ENCODE peak calls at places on chromosomes 11 and 22, in ten cellular contexts. I, O, R, K, C, V, T, Y, L and Q are unnamed samples.

GRCh38 chr22:28826921-28827320 is 26.6 kb upstream of the XBP1 start:
- DNase-seq in I (no peak), O (no peak), R (no peak), K (no peak), C (no peak), V (no peak), T (no peak), Y (no peak), L (no peak), Q (no peak)

GRCh38 chr11:8784936-8785335 is 102.3 kb downstream of the RPL27A start:
- DNase-seq in I (no peak), O (no peak), R (no peak), K (no peak), C (no peak), V (no peak), T (no peak), Y (no peak), L (no peak), Q (no peak)

GRCh38 chr11:30128269-30128932 is 102.4 kb upstream of the FSHB start:
- DNase-seq in I (no peak), O (peak), R (no peak), K (no peak), C (peak), V (peak), T (peak), Y (no peak), L (peak), Q (no peak)

GRCh38 chr11:45993438-45994064 is 71.1 kb downstream of the LARGE2 start:
- DNase-seq in I (peak), O (no peak), R (no peak), K (no peak), C (no peak), V (peak), T (peak), Y (no peak), L (peak), Q (peak)

GRCh38 chr11:113168358-113168757 is 146.0 kb upstream of the TTC12 start:
- DNase-seq in I (no peak), O (no peak), R (no peak), K (no peak), C (no peak), V (no peak), T (no peak), Y (no peak), L (no peak), Q (no peak)

GRCh38 chr11:61361237-61361636 is 445 bp downstream of the CYB561A3 start:
- DNase-seq in I (no peak), O (peak), R (no peak), K (no peak), C (no peak), V (no peak), T (no peak), Y (no peak), L (no peak), Q (no peak)

GRCh38 chr22:25564979-25565677 is 653 bp downstream of the GRK3 start:
- DNase-seq in I (peak), O (no peak), R (peak), K (no peak), C (no peak), V (peak), T (peak), Y (peak), L (peak), Q (no peak)

GRCh38 chr11:645536-645935 is 8.5 kb downstream of the DRD4 start:
- DNase-seq in I (no peak), O (no peak), R (no peak), K (no peak), C (no peak), V (no peak), T (no peak), Y (no peak), L (no peak), Q (no peak)

GRCh38 chr11:130587658-130588057 is 139.2 kb downstream of the ADAMTS15 start:
- DNase-seq in I (no peak), O (no peak), R (no peak), K (no peak), C (no peak), V (peak), T (no peak), Y (no peak), L (no peak), Q (no peak)

GRCh38 chr22:43098356-43098755 is 9.2 kb upstream of the TTLL1 start:
- DNase-seq in I (no peak), O (no peak), R (no peak), K (no peak), C (no peak), V (no peak), T (no peak), Y (no peak), L (no peak), Q (no peak)

GRCh38 chr11:9895016-9895415 is 231.1 kb downstream of the SWAP70 start:
- DNase-seq in I (no peak), O (peak), R (no peak), K (no peak), C (no peak), V (no peak), T (peak), Y (no peak), L (no peak), Q (no peak)

GRCh38 chr11:8922691-8923090 is 10.1 kb downstream of the C11orf16 start:
- DNase-seq in I (no peak), O (no peak), R (peak), K (no peak), C (no peak), V (no peak), T (no peak), Y (no peak), L (no peak), Q (no peak)

GRCh38 chr11:117881217-117881616 is 4.8 kb upstream of the FXYD6 start:
- DNase-seq in I (no peak), O (no peak), R (peak), K (no peak), C (no peak), V (peak), T (no peak), Y (no peak), L (no peak), Q (no peak)

GRCh38 chr11:78140392-78141077 is 1.1 kb upstream of the ALG8 start:
- DNase-seq in I (no peak), O (no peak), R (no peak), K (no peak), C (no peak), V (no peak), T (no peak), Y (no peak), L (no peak), Q (no peak)

GRCh38 chr22:45125198-45125597 is 38.5 kb upstream of the NUP50 start:
- DNase-seq in I (no peak), O (no peak), R (no peak), K (no peak), C (peak), V (no peak), T (peak), Y (no peak), L (no peak), Q (no peak)

GRCh38 chr22:50218153-50218995 is 17.6 kb downstream of the SELENOO start:
- DNase-seq in I (no peak), O (no peak), R (no peak), K (no peak), C (no peak), V (peak), T (no peak), Y (no peak), L (no peak), Q (no peak)

GRCh38 chr11:69551963-69552362 is 70.5 kb downstream of the LINC01488 start:
- DNase-seq in I (no peak), O (no peak), R (no peak), K (no peak), C (no peak), V (no peak), T (no peak), Y (peak), L (no peak), Q (no peak)

GRCh38 chr22:43829448-43829821 is 17.3 kb upstream of the EFCAB6 start:
- DNase-seq in I (no peak), O (no peak), R (no peak), K (no peak), C (no peak), V (no peak), T (peak), Y (peak), L (no peak), Q (peak)

GRCh38 chr11:58787903-58788302 is 56.2 kb upstream of the GLYAT start:
- DNase-seq in I (no peak), O (peak), R (no peak), K (no peak), C (no peak), V (no peak), T (peak), Y (no peak), L (no peak), Q (no peak)

GRCh38 chr22:26162961-26163360 is 6.3 kb upstream of the SEZ6L start:
- DNase-seq in I (no peak), O (no peak), R (no peak), K (no peak), C (no peak), V (no peak), T (no peak), Y (no peak), L (no peak), Q (no peak)

GRCh38 chr11:1081601-1082311 is 7.1 kb downstream of the MUC2 start:
- DNase-seq in I (peak), O (no peak), R (no peak), K (no peak), C (no peak), V (peak), T (no peak), Y (peak), L (no peak), Q (peak)

GRCh38 chr11:114296190-114296978 is at the start of gene NNMT:
- DNase-seq in I (peak), O (peak), R (no peak), K (no peak), C (peak), V (peak), T (peak), Y (peak), L (peak), Q (no peak)

GRCh38 chr11:41479179-41479578 is 19.7 kb upstream of the LRRC4C start:
- DNase-seq in I (no peak), O (no peak), R (no peak), K (no peak), C (no peak), V (no peak), T (no peak), Y (no peak), L (no peak), Q (no peak)

GRCh38 chr11:130407978-130408377 is 20.4 kb downstream of the ADAMTS8 start:
- DNase-seq in I (peak), O (peak), R (no peak), K (no peak), C (peak), V (no peak), T (peak), Y (no peak), L (no peak), Q (no peak)

GRCh38 chr11:17572791-17573460 is 25.9 kb downstream of the OTOG start:
- DNase-seq in I (no peak), O (no peak), R (no peak), K (no peak), C (no peak), V (peak), T (no peak), Y (no peak), L (no peak), Q (no peak)
- TF ChIP-seq CTCF in I (no peak), O (no peak), R (no peak), K (no peak), C (no peak), V (no peak), T (no peak), Y (no peak), L (no peak), Q (no peak)

DNA sequence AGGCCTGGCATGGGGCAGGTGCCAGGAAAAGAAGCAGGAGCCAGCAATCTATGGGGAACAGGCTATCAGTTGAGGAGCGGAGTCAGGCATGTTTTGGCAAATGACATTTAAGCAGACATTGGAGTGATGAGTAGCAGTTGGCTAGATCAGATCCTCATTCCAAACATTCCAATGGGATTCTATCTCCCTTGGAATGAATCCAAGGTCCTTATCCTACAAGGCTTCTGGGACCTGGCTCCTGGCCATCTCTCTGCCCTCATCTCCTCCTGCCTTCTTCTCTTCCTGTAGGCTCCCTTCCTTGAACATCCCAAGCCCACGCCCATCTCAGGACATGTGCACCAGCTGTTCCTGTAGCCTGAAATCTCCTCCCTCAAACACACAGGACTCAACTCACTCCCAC is 1074.5 kb downstream of the TBC1D22A start:
- DNase-seq in I (no peak), O (peak), R (no peak), K (no peak), C (no peak), V (no peak), T (peak), Y (no peak), L (no peak), Q (no peak)
- H3K27ac ChIP-seq in I (no peak), O (peak), R (no peak), K (no peak), C (no peak), V (no peak), T (no peak), Y (no peak), L (no peak), Q (no peak)

DNA sequence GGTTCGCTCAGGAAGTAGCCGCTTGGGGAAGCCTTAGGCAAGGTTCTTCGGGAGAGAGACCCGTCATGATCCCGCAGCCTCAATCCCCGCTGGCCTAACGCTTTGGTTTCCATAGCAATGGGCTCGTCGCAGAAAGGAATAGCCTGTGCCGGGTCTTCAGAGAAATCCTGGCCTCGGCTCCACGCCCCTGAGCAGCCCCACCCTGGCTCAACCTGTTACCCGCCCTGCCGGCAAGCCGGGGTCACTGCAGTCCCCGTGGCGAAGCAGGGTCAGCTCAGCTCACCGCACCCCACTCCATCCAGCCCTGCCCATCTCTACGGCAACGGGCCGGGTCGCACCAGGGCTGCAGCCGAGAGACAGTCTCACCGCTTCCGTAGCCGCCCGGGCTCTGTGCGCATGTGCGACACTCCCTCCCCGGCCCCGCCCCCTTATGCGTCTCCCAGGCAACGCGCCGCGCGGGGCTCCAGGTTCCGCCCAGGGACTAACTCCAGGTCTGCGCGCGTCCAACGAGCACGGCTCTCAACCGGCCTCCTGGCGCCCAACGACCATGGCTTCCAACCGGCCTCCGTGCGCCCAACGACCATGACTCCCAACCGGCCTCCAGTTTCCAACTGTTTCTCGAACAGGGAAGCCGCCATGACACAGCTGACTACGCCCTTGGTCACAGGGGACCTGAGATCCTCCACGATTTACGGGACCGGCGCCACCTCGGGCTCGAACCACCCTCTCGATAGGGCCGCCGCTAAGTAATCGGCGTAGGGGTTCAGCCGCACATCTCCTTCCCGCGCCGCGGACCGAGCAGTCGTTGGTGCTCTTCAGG is at the start of gene DUSP18:
- DNase-seq in I (peak), O (peak), R (peak), K (peak), C (peak), V (peak), T (peak), Y (peak), L (peak), Q (peak)
- TF ChIP-seq CTCF in I (peak), O (peak), R (no peak), K (no peak), C (peak), V (peak), T (peak), Y (peak), L (no peak), Q (peak)

DNA sequence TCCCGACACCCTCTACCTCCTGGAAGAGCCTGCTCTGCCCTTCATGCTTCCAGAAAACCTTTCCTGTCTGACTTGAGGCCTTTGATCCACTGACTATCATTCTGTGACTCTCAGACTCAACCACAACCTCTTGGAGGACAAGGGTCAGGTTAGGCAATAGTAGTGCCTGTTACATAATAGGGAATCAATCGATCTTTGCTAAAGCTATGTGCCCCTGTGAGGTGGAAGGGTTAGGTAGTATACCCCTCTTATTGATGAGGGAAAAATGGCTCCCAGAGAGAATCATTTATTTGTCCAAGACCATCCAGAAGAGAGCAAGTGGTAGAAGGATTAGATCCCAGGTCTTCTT is 16.2 kb downstream of the KCNC1 start:
- DNase-seq in I (no peak), O (no peak), R (no peak), K (no peak), C (no peak), V (no peak), T (no peak), Y (no peak), L (no peak), Q (no peak)
- H3K27ac ChIP-seq in I (no peak), O (no peak), R (no peak), K (no peak), C (no peak), V (no peak), T (no peak), Y (no peak), L (no peak), Q (peak)

GRCh38 chr22:37354271-37355069 is 72.2 kb downstream of the CYTH4 start:
- DNase-seq in I (no peak), O (peak), R (no peak), K (no peak), C (no peak), V (no peak), T (no peak), Y (no peak), L (no peak), Q (no peak)

GRCh38 chr22:37353839-37354238 is 71.5 kb downstream of the CYTH4 start:
- DNase-seq in I (no peak), O (no peak), R (no peak), K (no peak), C (no peak), V (no peak), T (peak), Y (no peak), L (no peak), Q (no peak)

GRCh38 chr22:37352481-37352880 is 70.2 kb downstream of the CYTH4 start:
- DNase-seq in I (no peak), O (no peak), R (no peak), K (no peak), C (no peak), V (no peak), T (no peak), Y (no peak), L (no peak), Q (no peak)

GRCh38 chr22:37349043-37349814 is 66.9 kb downstream of the CYTH4 start:
- DNase-seq in I (no peak), O (no peak), R (no peak), K (no peak), C (no peak), V (no peak), T (no peak), Y (no peak), L (no peak), Q (no peak)

GRCh38 chr22:37351268-37351667 is 69.0 kb downstream of the CYTH4 start:
- DNase-seq in I (no peak), O (no peak), R (no peak), K (no peak), C (no peak), V (no peak), T (no peak), Y (no peak), L (no peak), Q (no peak)
- TF ChIP-seq CTCF in I (no peak), O (no peak), R (no peak), K (no peak), C (no peak), V (peak), T (no peak), Y (no peak), L (no peak), Q (no peak)

GRCh38 chr22:37662039-37662438 is 3.5 kb downstream of the PDXP start:
- DNase-seq in I (no peak), O (no peak), R (no peak), K (no peak), C (no peak), V (no peak), T (no peak), Y (no peak), L (no peak), Q (no peak)

GRCh38 chr22:37663521-37664140 is 5.1 kb downstream of the PDXP start:
- DNase-seq in I (no peak), O (no peak), R (no peak), K (no peak), C (peak), V (no peak), T (no peak), Y (no peak), L (no peak), Q (no peak)

GRCh38 chr22:37661160-37661924 is 2.8 kb downstream of the PDXP start:
- DNase-seq in I (no peak), O (peak), R (no peak), K (peak), C (peak), V (peak), T (peak), Y (no peak), L (peak), Q (no peak)

GRCh38 chr22:37665487-37665886 is 7.0 kb downstream of the PDXP start:
- DNase-seq in I (no peak), O (no peak), R (no peak), K (no peak), C (no peak), V (no peak), T (no peak), Y (no peak), L (no peak), Q (no peak)

DNA sequence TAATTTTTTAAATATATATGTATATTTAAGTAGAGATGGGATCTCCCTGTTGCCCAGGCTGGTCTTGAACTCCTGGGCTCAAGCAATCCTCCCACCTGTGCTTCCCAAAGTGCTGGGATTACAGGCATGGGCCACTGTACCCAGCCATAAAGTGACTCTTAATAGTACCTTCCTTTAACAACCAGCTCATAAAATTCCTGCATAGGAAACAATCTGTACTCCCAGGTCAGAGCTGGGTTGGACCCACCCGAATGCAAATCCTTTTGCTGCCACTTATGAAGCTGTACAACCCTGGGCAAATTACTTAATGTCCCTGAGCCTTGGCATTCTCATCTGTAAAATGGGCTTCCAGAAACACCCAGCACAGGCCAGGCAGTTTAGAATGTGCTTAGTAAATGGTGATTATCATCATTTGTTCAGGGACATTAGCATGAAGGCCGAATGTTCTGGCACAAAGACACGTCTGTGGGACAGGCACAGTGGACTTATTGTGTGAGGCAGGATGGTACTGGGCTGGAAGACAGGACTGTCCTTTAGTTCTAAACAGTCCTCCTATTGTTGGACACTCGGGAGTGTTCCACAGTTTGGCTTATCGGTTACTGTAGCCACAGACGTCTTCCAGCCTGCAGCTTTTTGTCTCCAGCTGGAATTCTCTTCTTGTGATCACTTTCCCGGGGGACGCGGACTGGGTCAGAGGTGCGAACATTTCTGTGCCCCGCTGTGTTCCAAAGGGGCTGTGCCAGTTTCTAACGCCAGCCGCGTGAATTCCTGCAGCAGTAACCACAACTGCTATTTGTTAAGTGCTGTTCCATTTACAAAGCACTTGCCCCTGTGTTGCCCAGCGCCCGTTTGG is 6.0 kb downstream of the PDXP start:
- DNase-seq in I (no peak), O (no peak), R (no peak), K (no peak), C (no peak), V (no peak), T (no peak), Y (no peak), L (peak), Q (peak)
- H3K27ac ChIP-seq in I (peak), O (no peak), R (no peak), K (no peak), C (no peak), V (peak), T (no peak), Y (no peak), L (peak), Q (peak)